ENCODE peak calls at places on chromosomes 16 and 17, in four cellular contexts. M is activated CD8-positive, alpha-beta memory T cell treated with anti-CD3 and anti-CD28 coated beads for 4 hours; I is GM06990; S is ELF-1. W is an unnamed sample.

GRCh38 chr17:42031584-42031983 is 11.7 kb downstream of the NKIRAS2 start:
- DNase-seq in M (no peak), I (no peak), S (no peak), W (no peak)

GRCh38 chr17:13036776-13037175 is 18.9 kb upstream of the ELAC2 start:
- DNase-seq in M (no peak), I (no peak), S (no peak), W (no peak)

GRCh38 chr16:30903002-30903401 is 6.6 kb downstream of the CTF1 start:
- DNase-seq in M (no peak), I (no peak), S (no peak), W (no peak)

GRCh38 chr17:33444731-33445130 is 151.6 kb upstream of the ASIC2 start:
- DNase-seq in M (no peak), I (no peak), S (no peak), W (no peak)

GRCh38 chr17:2023692-2024571 is 1.2 kb downstream of the RTN4RL1 start:
- DNase-seq in M (no peak), I (no peak), S (peak; percentile 80), W (no peak)

GRCh38 chr16:24988137-24988535 is 27.0 kb downstream of the ARHGAP17 start:
- DNase-seq in M (no peak), I (no peak), S (no peak), W (no peak)

GRCh38 chr17:66964930-66965800 is 658 bp downstream of the CACNG4 start:
- DNase-seq in M (no peak), I (no peak), S (peak; percentile 39), W (no peak)

GRCh38 chr16:10405386-10405939 is 19.6 kb downstream of the ATF7IP2 start:
- DNase-seq in M (no peak), I (no peak), S (no peak), W (no peak)

GRCh38 chr17:19426631-19427030 is 15.6 kb downstream of the RNF112 start:
- DNase-seq in M (no peak), I (no peak), S (peak; percentile 39), W (no peak)

GRCh38 chr16:24257965-24258364 is 1.8 kb downstream of the CACNG3 start:
- DNase-seq in M (no peak), I (no peak), S (no peak), W (no peak)

GRCh38 chr16:67547423-67548264 is 14.7 kb upstream of the CTCF start:
- DNase-seq in M (no peak), I (peak; percentile 75), S (no peak), W (no peak)

GRCh38 chr16:3780570-3780969 is 63.2 kb upstream of the TRAP1 start:
- DNase-seq in M (no peak), I (no peak), S (no peak), W (no peak)

GRCh38 chr17:9644910-9645751 is at the start of gene USP43:
- DNase-seq in M (no peak), I (peak; percentile 29), S (peak; percentile 88), W (no peak)

GRCh38 chr16:81553814-81554675 is 109.4 kb downstream of the CMIP start:
- DNase-seq in M (no peak), I (no peak), S (no peak), W (no peak)